ENCODE peak calls at places on chromosomes 12 and 14, in six cellular contexts. K is HepG2, P is K562, B is HCT116, E is GM12878, H is SK-N-SH. I is an unnamed sample.

GRCh38 chr14:104486222-104486743 is 93.3 kb upstream of the C14orf180 start:
- DNase-seq in K (no peak), P (no peak), B (no peak), E (no peak), H (no peak), I (no peak)

GRCh38 chr14:105933238-105933637 is 406.9 kb downstream of the TMEM121 start:
- DNase-seq in K (no peak), P (no peak), B (no peak), E (no peak), H (no peak), I (no peak)

GRCh38 chr12:128076188-128076587 is 190.8 kb upstream of the TMEM132C start:
- DNase-seq in K (no peak), P (no peak), B (no peak), E (no peak), H (no peak), I (no peak)

GRCh38 chr12:93447555-93448265 is 6.0 kb upstream of the UBE2N start:
- DNase-seq in K (no peak), P (no peak), B (no peak), E (no peak), H (no peak), I (no peak)

GRCh38 chr12:103513875-103514274 is 18.1 kb upstream of the C12orf42 start:
- DNase-seq in K (no peak), P (no peak), B (no peak), E (no peak), H (no peak), I (no peak)

GRCh38 chr12:132354211-132354981 is 25.0 kb upstream of the GALNT9 start:
- DNase-seq in K (no peak), P (no peak), B (no peak), E (no peak), H (no peak), I (no peak)

GRCh38 chr14:99231850-99232401 is 40.1 kb downstream of the BCL11B start:
- DNase-seq in K (no peak), P (no peak), B (peak), E (no peak), H (no peak), I (peak)

GRCh38 chr14:97298331-97298730 is 501.1 kb downstream of the VRK1 start:
- DNase-seq in K (no peak), P (peak), B (no peak), E (no peak), H (peak), I (peak)

GRCh38 chr14:64960762-64961276 is 11.3 kb downstream of the RAB15 start:
- DNase-seq in K (no peak), P (peak), B (no peak), E (no peak), H (peak), I (peak)

GRCh38 chr14:75430526-75430925 is 2.7 kb downstream of the JDP2 start:
- DNase-seq in K (no peak), P (no peak), B (no peak), E (no peak), H (no peak), I (no peak)

GRCh38 chr14:39726563-39726962 is 294.3 kb upstream of the FBXO33 start:
- DNase-seq in K (no peak), P (no peak), B (no peak), E (no peak), H (no peak), I (no peak)

GRCh38 chr14:29937116-29937515 is 9.5 kb upstream of the PRKD1 start:
- DNase-seq in K (no peak), P (no peak), B (no peak), E (no peak), H (no peak), I (no peak)

GRCh38 chr14:54398028-54398368 is 1.2 kb downstream of the CDKN3 start:
- DNase-seq in K (no peak), P (no peak), B (no peak), E (no peak), H (no peak), I (no peak)

GRCh38 chr14:89899917-89900680 is 54.4 kb downstream of the EFCAB11 start:
- DNase-seq in K (peak), P (no peak), B (peak), E (no peak), H (peak), I (no peak)

GRCh38 chr14:33776871-33777270 is 174.0 kb downstream of the EGLN3 start:
- DNase-seq in K (no peak), P (no peak), B (no peak), E (no peak), H (no peak), I (no peak)

GRCh38 chr14:56002876-56003625 is 115.2 kb upstream of the PELI2 start:
- DNase-seq in K (no peak), P (no peak), B (no peak), E (peak), H (no peak), I (no peak)

GRCh38 chr12:30110970-30111586 is 327.3 kb upstream of the TMTC1 start:
- DNase-seq in K (no peak), P (no peak), B (no peak), E (no peak), H (peak), I (no peak)

GRCh38 chr14:104422301-104423223 is 157.0 kb upstream of the C14orf180 start:
- DNase-seq in K (no peak), P (no peak), B (no peak), E (no peak), H (peak), I (no peak)

GRCh38 chr12:110279976-110280783 is 867 bp upstream of the ATP2A2 start:
- DNase-seq in K (no peak), P (peak), B (no peak), E (no peak), H (peak), I (peak)

GRCh38 chr12:1588574-1588944 is 5.8 kb downstream of the FBXL14 start:
- DNase-seq in K (no peak), P (no peak), B (no peak), E (no peak), H (no peak), I (no peak)

GRCh38 chr12:19397534-19397933 is 41.8 kb upstream of the AEBP2 start:
- DNase-seq in K (no peak), P (no peak), B (no peak), E (no peak), H (no peak), I (no peak)

GRCh38 chr14:53608369-53608768 is 348.3 kb downstream of the BMP4 start:
- DNase-seq in K (no peak), P (no peak), B (peak), E (no peak), H (no peak), I (no peak)

GRCh38 chr14:77892381-77892871 is 92.5 kb downstream of the ADCK1 start:
- DNase-seq in K (no peak), P (peak), B (no peak), E (no peak), H (no peak), I (no peak)

GRCh38 chr12:3187846-3188755 is 110.9 kb downstream of the TSPAN9 start:
- DNase-seq in K (no peak), P (no peak), B (no peak), E (no peak), H (no peak), I (no peak)

GRCh38 chr12:63066136-63066535 is 84.9 kb downstream of the AVPR1A start:
- DNase-seq in K (no peak), P (no peak), B (no peak), E (no peak), H (no peak), I (no peak)
- TF ChIP-seq YY1 in K (no peak), P (no peak), B (no peak), E (no peak), H (no peak), I (no peak)

DNA sequence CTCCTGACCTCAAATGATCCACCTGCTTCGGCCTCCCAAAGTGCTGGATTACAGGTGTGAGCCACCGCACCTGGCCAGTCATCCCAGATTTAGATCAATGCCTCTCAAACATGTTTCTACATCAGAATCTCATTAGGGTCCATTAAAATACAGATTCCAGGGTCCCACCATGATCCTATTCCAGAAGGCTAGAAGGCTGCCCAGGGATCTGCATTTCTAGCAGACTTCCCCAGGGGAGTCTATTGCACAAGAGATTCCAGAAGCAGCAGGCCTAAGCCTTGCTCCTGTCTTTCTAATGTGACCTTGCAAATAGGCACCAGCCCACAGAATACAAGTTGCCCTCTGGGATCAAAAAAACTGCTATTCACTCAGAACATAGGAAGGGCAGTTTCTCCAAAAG is 81.5 kb downstream of the SCARB1 start:
- DNase-seq in K (no peak), P (no peak), B (no peak), E (no peak), H (no peak), I (no peak)
- TF ChIP-seq MAX in K (no peak), P (no peak), B (no peak), E (no peak), H (no peak), I (no peak)

GRCh38 chr12:11812558-11813421 is 163.3 kb downstream of the ETV6 start:
- DNase-seq in K (peak), P (no peak), B (no peak), E (no peak), H (peak), I (peak)
- TF ChIP-seq YY1 in K (no peak), P (no peak), B (no peak), E (no peak), H (no peak), I (no peak)

GRCh38 chr14:101293609-101294008 is 267.7 kb upstream of the DIO3 start:
- DNase-seq in K (no peak), P (no peak), B (no peak), E (no peak), H (no peak), I (no peak)
- TF ChIP-seq MAX in K (no peak), P (no peak), B (no peak), E (no peak), H (no peak), I (no peak)

I was measured in H1.